ENCODE peak calls at places on chromosome 17, in six cellular contexts. X is EL; F is fibroblast of the aortic adventitia; P is SJCRH30; S is activated naive CD4-positive, alpha-beta T cell; Y is GM12864. U is an unnamed sample.
A peak's percentile ranks its signal among the peaks of the same experiment; 100 is the strongest.

GRCh38 chr17:37813753-37814152 is 68.9 kb upstream of the HNF1B start:
- DNase-seq in Y (no peak), X (peak; percentile 96), P (no peak), S (no peak), F (peak; percentile 57), U (no peak)

GRCh38 chr17:59893617-59894100 is 738 bp downstream of the RPS6KB1 start:
- DNase-seq in F (peak; percentile 17), S (no peak), P (peak; percentile 80), X (peak; percentile 41), Y (no peak), U (no peak)

GRCh38 chr17:50290074-50290702 is 15.9 kb downstream of the TMEM92 start:
- DNase-seq in S (no peak), Y (peak; percentile 31), X (peak; percentile 98), P (no peak), F (peak; percentile 99), U (no peak)

GRCh38 chr17:69967910-69968411 is 107.1 kb upstream of the KCNJ16 start:
- DNase-seq in Y (no peak), F (peak; percentile 90), P (no peak), S (no peak), X (peak; percentile 87), U (no peak)

GRCh38 chr17:55463600-55463999 is 42.0 kb upstream of the MMD start:
- DNase-seq in P (no peak), X (no peak), Y (peak; percentile 83), S (no peak), F (no peak), U (no peak)

GRCh38 chr17:13405807-13406206 is 195.9 kb downstream of the HS3ST3A1 start:
- DNase-seq in S (no peak), X (no peak), Y (no peak), P (no peak), F (no peak), U (no peak)

GRCh38 chr17:61444831-61445230 is 7.4 kb upstream of the TBX4 start:
- DNase-seq in S (no peak), P (no peak), Y (no peak), F (no peak), X (peak; percentile 69), U (no peak)

GRCh38 chr17:50161023-50161910 is 4.5 kb upstream of the SGCA start:
- DNase-seq in Y (peak; percentile 67), S (peak; percentile 90), X (peak; percentile 92), P (peak; percentile 94), F (peak; percentile 88), U (peak; percentile 90)

GRCh38 chr17:74165811-74166365 is 37.6 kb upstream of the RPL38 start:
- DNase-seq in P (peak; percentile 50), F (no peak), S (no peak), Y (no peak), X (no peak), U (no peak)

GRCh38 chr17:32350662-32351418 is 883 bp downstream of the ZNF207 start:
- DNase-seq in P (peak; percentile 64), S (peak; percentile 8), X (peak; percentile 58), Y (no peak), F (peak; percentile 82), U (peak; percentile 38)

GRCh38 chr17:77999413-78000173 is 41.1 kb downstream of the TNRC6C start:
- DNase-seq in F (peak; percentile 40), S (no peak), Y (no peak), P (no peak), X (peak; percentile 32), U (no peak)

GRCh38 chr17:46942441-46943217 is 19.7 kb downstream of the GOSR2 start:
- DNase-seq in S (peak; percentile 30), F (peak; percentile 83), Y (no peak), X (peak; percentile 76), P (peak; percentile 94), U (peak; percentile 23)

GRCh38 chr17:80798595-80799552 is 192.8 kb upstream of the CHMP6 start:
- DNase-seq in S (no peak), F (no peak), X (no peak), P (no peak), Y (no peak), U (no peak)

GRCh38 chr17:4557626-4558310 is 2.6 kb upstream of the MYBBP1A start:
- DNase-seq in S (no peak), P (no peak), X (no peak), F (no peak), Y (no peak), U (no peak)

GRCh38 chr17:45719335-45720071 is 64.6 kb upstream of the CRHR1 start:
- DNase-seq in Y (no peak), P (peak; percentile 36), X (peak; percentile 86), S (no peak), F (peak; percentile 38), U (no peak)

GRCh38 chr17:41421116-41421515 is 3.3 kb downstream of the KRT37 start:
- DNase-seq in S (no peak), X (peak; percentile 69), P (no peak), F (no peak), Y (no peak), U (no peak)

GRCh38 chr17:58279016-58279671 is 1.6 kb downstream of the MPO start:
- DNase-seq in X (no peak), F (peak; percentile 10), S (no peak), P (peak; percentile 88), Y (no peak), U (no peak)

GRCh38 chr17:60545465-60546191 is 19.6 kb upstream of the APPBP2 start:
- DNase-seq in S (no peak), X (no peak), F (no peak), Y (no peak), P (no peak), U (no peak)

GRCh38 chr17:38451840-38452529 is 23.7 kb downstream of the ARHGAP23 start:
- DNase-seq in S (no peak), X (peak; percentile 98), Y (no peak), F (peak; percentile 83), P (peak; percentile 68), U (no peak)

GRCh38 chr17:75087558-75088453 is at the start of gene SLC16A5:
- DNase-seq in F (peak; percentile 41), P (no peak), X (peak; percentile 97), S (peak; percentile 45), Y (no peak), U (no peak)

GRCh38 chr17:80786470-80786869 is 205.2 kb upstream of the CHMP6 start:
- DNase-seq in Y (no peak), S (no peak), F (no peak), P (peak; percentile 99), X (no peak), U (peak; percentile 37)

GRCh38 chr17:41315814-41316430 is 412 bp upstream of the KRTAP17-1 start:
- DNase-seq in F (no peak), P (no peak), S (no peak), X (no peak), Y (no peak), U (no peak)

GRCh38 chr17:39663688-39664580 is 1.2 kb upstream of the TCAP start:
- DNase-seq in S (no peak), P (no peak), Y (no peak), F (no peak), X (no peak), U (no peak)

GRCh38 chr17:64063766-64064224 is 43.4 kb upstream of the ICAM2 start:
- DNase-seq in F (no peak), X (no peak), S (peak; percentile 53), Y (no peak), P (peak; percentile 16), U (no peak)

GRCh38 chr17:57275365-57275764 is 19.0 kb downstream of the MSI2 start:
- DNase-seq in Y (no peak), X (no peak), S (no peak), P (no peak), F (no peak), U (no peak)

GRCh38 chr17:31497994-31498826 is 106.7 kb downstream of the RAB11FIP4 start:
- DNase-seq in X (no peak), F (no peak), P (no peak), S (no peak), Y (no peak), U (no peak)

GRCh38 chr17:17362531-17362930 is 59.4 kb downstream of the NT5M start:
- DNase-seq in P (no peak), Y (no peak), F (no peak), S (no peak), X (no peak), U (no peak)

GRCh38 chr17:43020789-43021738 is 1.1 kb downstream of the VAT1 start:
- DNase-seq in S (peak; percentile 32), Y (no peak), P (peak; percentile 51), F (peak; percentile 88), X (peak; percentile 78), U (peak; percentile 36)

GRCh38 chr17:82849076-82849945 is 9.5 kb upstream of the ZNF750 start:
- DNase-seq in Y (no peak), S (no peak), P (no peak), X (no peak), F (no peak), U (no peak)

GRCh38 chr17:8223356-8224063 is 13.1 kb upstream of the AURKB start:
- DNase-seq in F (no peak), Y (peak; percentile 49), S (peak; percentile 42), X (peak; percentile 68), P (peak; percentile 86), U (no peak)

GRCh38 chr17:76562734-76563148 is 22.9 kb downstream of the PRCD start:
- DNase-seq in F (peak; percentile 79), S (no peak), Y (no peak), X (peak; percentile 97), P (no peak), U (no peak)

GRCh38 chr17:45404870-45405249 is 27.8 kb downstream of the ARHGAP27 start:
- DNase-seq in Y (no peak), P (no peak), S (no peak), X (no peak), F (no peak), U (no peak)

GRCh38 chr17:62675260-62675659 is 47.8 kb downstream of the MRC2 start:
- DNase-seq in S (no peak), P (no peak), F (peak; percentile 56), X (no peak), Y (no peak), U (no peak)

GRCh38 chr17:54324813-54325212 is 502.1 kb downstream of the KIF2B start:
- DNase-seq in P (no peak), Y (no peak), X (no peak), F (no peak), S (no peak), U (no peak)

GRCh38 chr17:50696365-50696879 is 11.3 kb downstream of the ANKRD40 start:
- DNase-seq in S (no peak), Y (no peak), X (no peak), P (no peak), F (no peak), U (no peak)

GRCh38 chr17:9028171-9028570 is 6.9 kb downstream of the NTN1 start:
- DNase-seq in S (no peak), Y (no peak), P (no peak), X (no peak), F (no peak), U (no peak)

GRCh38 chr17:32822996-32823395 is 53.9 kb downstream of the MYO1D start:
- DNase-seq in X (peak; percentile 15), Y (no peak), F (no peak), S (no peak), P (no peak), U (no peak)

GRCh38 chr17:77128895-77129567 is 11.7 kb upstream of the SEC14L1 start:
- DNase-seq in Y (no peak), X (peak; percentile 30), S (no peak), F (no peak), P (no peak), U (no peak)